ENCODE peak calls at places on chromosome 11, in six cellular contexts. S is IMR-90, X is neuronal stem cell, Q is mesendoderm, M is mesenchymal stem cell, U is trophoblast cell. T is an unnamed sample.

GRCh38 chr11:117983163-117983475 is 3.1 kb upstream of the IL10RA start:
- DNase-seq in X (no peak), Q (no peak), S (no peak), U (no peak), M (no peak), T (peak; percentile 18)

GRCh38 chr11:69044111-69045013 is 4.4 kb upstream of the TPCN2 start:
- DNase-seq in X (peak; percentile 43), S (peak; percentile 72), M (peak; percentile 84), Q (peak; percentile 94), U (no peak), T (peak; percentile 90)

GRCh38 chr11:71164186-71164585 is 88.2 kb downstream of the SHANK2 start:
- DNase-seq in U (no peak), S (no peak), X (no peak), Q (no peak), M (no peak), T (peak; percentile 10)

GRCh38 chr11:102192349-102193066 is 82.3 kb downstream of the YAP1 start:
- DNase-seq in M (peak; percentile 39), Q (peak; percentile 77), U (no peak), X (no peak), S (no peak), T (no peak)

GRCh38 chr11:18524248-18524647 is 2.5 kb downstream of the TSG101 start:
- DNase-seq in S (no peak), X (no peak), M (no peak), U (no peak), Q (no peak), T (no peak)

GRCh38 chr11:1330473-1330872 is 21.0 kb upstream of the TOLLIP start:
- DNase-seq in U (no peak), Q (no peak), S (no peak), X (no peak), M (no peak), T (no peak)

GRCh38 chr11:48154162-48154561 is 62.4 kb upstream of the OR4B1 start:
- DNase-seq in Q (no peak), S (peak; percentile 62), U (no peak), M (peak; percentile 22), X (no peak), T (no peak)

GRCh38 chr11:68121067-68121899 is at the start of gene CHKA:
- DNase-seq in X (peak; percentile 94), S (peak; percentile 82), Q (peak; percentile 97), U (peak; percentile 86), M (peak; percentile 94), T (peak; percentile 95)

GRCh38 chr11:28621648-28622215 is 513.5 kb downstream of the METTL15 start:
- DNase-seq in Q (no peak), X (no peak), S (peak; percentile 29), M (peak; percentile 47), U (no peak), T (no peak)

GRCh38 chr11:35859311-35859710 is 84.6 kb upstream of the LDLRAD3 start:
- DNase-seq in S (peak; percentile 43), U (no peak), M (peak; percentile 3), Q (peak; percentile 6), X (no peak), T (no peak)

GRCh38 chr11:65879622-65880021 is at the start of gene CTSW:
- DNase-seq in M (no peak), S (no peak), U (no peak), Q (no peak), X (no peak), T (no peak)

GRCh38 chr11:36157151-36157519 is 132.1 kb downstream of the COMMD9 start:
- DNase-seq in S (no peak), Q (no peak), X (no peak), U (no peak), M (no peak), T (no peak)

GRCh38 chr11:13023423-13023822 is 14.3 kb downstream of the RASSF10 start:
- DNase-seq in M (no peak), S (no peak), X (no peak), Q (peak; percentile 55), U (no peak), T (no peak)
- H3K4ac ChIP-seq in M (no peak overlapping the region), S (no peak overlapping the region), X (no peak overlapping the region), Q (no peak overlapping the region), U (no peak overlapping the region), T (no peak overlapping the region)

GRCh38 chr11:119101759-119102423 is at the start of gene DPAGT1:
- DNase-seq in Q (peak; percentile 100), S (peak; percentile 97), X (peak; percentile 92), M (peak; percentile 98), U (peak; percentile 97), T (peak; percentile 97)
- H3K9ac ChIP-seq in Q (peak within 1 kb of the TSS; percentile 94), S (peak within 1 kb of the TSS; percentile 76), X (peak within 1 kb of the TSS; percentile 88), M (peak within 1 kb of the TSS; percentile 95), U (peak within 1 kb of the TSS; percentile 90), T (peak within 1 kb of the TSS; percentile 89)

GRCh38 chr11:116507849-116508695 is 264.7 kb downstream of the BUD13 start:
- DNase-seq in Q (no peak), X (no peak), U (no peak), M (no peak), S (no peak), T (no peak)
- H3K4ac ChIP-seq in Q (no peak overlapping the region), X (no peak overlapping the region), U (no peak overlapping the region), M (no peak overlapping the region), S (no peak overlapping the region), T (no peak overlapping the region)

DNA sequence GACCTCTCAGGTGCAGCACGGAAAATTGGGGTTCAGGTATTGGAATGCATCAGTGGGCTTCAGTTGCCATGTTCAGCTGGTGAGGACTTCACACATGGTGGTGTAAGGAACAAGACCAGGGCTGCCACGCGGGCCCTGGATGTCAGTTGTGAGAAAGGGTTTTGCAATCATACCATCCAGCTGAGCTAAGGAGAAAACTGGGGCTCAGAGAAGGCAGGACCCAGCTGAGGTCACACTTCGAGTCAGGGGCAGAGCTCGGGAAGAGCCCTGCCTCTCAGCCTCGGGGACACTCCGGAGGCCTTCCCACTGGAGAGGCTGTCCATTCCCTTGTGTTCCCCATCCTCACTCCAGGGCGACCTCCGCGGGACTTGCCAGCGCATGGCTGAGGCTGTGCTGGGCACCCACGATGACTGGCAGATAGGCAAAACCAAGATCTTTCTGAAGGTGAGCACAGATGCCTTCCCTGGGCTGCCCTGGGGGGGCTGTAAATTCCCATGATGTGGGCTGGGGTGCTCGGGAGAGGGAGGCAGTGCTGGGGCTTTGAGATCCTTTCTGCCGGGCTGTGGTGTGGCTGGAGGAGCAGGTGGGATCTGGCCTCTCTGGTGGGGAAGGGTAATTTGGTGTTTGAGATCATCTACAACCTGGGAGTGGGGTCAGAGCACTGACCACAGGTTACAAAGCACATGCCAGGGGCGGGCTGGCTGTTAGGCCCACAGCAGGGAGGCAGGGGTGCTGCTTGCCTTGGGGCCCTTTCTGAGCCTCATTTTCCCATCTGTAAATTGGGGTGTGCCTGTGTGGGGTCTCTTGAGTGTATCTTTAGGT is 47.2 kb downstream of the MYO7A start:
- DNase-seq in Q (no peak), U (no peak), S (no peak), X (no peak), M (no peak), T (no peak)
- H3K9ac ChIP-seq in Q (no peak overlapping the region), U (no peak overlapping the region), S (no peak overlapping the region), X (peak overlapping the region; percentile 47), M (no peak overlapping the region), T (no peak overlapping the region)

GRCh38 chr11:76740772-76741171 is 42.4 kb upstream of the TSKU start:
- DNase-seq in M (no peak), X (no peak), S (no peak), U (no peak), Q (no peak), T (no peak)
- H3K4ac ChIP-seq in M (no peak overlapping the region), X (no peak overlapping the region), S (no peak overlapping the region), U (no peak overlapping the region), Q (no peak overlapping the region), T (no peak overlapping the region)

DNA sequence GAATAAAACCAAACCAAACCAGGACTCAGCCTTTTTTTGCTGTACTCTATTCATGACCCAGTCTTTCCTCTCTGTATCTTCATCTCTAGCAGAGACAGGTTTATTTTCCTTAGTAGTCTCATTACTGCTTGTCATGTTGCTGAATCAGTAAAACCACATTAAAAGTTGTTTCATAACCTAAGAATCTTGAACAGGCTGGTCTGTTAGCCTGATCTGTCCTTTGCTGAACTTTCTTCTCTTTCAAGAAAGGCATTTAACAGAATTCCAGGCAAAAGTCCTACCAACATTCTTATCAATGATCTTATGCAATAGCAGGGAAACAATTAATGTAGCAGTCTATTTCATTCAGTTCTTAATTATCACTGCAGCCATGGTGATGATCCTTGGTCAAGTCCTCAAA is 197.7 kb downstream of the CASP12 start:
- DNase-seq in U (peak; percentile 7), Q (no peak), X (no peak), S (peak; percentile 84), M (peak; percentile 60), T (no peak)
- H3K9ac ChIP-seq in U (no peak overlapping the region), Q (no peak overlapping the region), X (no peak overlapping the region), S (no peak overlapping the region), M (peak overlapping the region; percentile 46), T (no peak overlapping the region)

GRCh38 chr11:81253226-81253625 is 1480.4 kb downstream of the FAM181B start:
- DNase-seq in X (no peak), M (no peak), U (no peak), Q (no peak), S (no peak), T (no peak)
- H3K4ac ChIP-seq in X (no peak overlapping the region), M (no peak overlapping the region), U (no peak overlapping the region), Q (no peak overlapping the region), S (no peak overlapping the region), T (no peak overlapping the region)

DNA sequence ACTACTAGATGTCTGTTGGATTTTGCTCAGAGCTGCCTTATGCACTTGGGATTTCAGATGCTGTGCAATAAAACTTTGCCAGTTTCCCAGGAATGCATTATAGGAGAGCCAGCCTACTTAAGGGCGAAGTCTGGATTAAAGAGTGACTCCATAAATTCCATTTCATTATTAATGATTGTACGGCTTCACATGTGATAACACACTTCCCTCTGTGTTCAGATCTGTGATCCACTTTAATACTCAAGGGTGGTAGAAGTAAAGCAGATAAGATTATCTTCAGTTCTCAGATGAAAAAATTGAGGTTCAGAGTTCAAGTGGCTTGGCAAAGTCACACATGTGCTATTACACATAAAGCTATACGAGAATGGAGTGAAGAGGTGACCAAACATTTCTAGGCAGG is 110.2 kb downstream of the C11orf91 start:
- DNase-seq in U (no peak), M (no peak), Q (no peak), S (no peak), X (no peak), T (no peak)
- H3K9ac ChIP-seq in U (no peak overlapping the region), M (no peak overlapping the region), Q (no peak overlapping the region), S (no peak overlapping the region), X (no peak overlapping the region), T (no peak overlapping the region)

DNA sequence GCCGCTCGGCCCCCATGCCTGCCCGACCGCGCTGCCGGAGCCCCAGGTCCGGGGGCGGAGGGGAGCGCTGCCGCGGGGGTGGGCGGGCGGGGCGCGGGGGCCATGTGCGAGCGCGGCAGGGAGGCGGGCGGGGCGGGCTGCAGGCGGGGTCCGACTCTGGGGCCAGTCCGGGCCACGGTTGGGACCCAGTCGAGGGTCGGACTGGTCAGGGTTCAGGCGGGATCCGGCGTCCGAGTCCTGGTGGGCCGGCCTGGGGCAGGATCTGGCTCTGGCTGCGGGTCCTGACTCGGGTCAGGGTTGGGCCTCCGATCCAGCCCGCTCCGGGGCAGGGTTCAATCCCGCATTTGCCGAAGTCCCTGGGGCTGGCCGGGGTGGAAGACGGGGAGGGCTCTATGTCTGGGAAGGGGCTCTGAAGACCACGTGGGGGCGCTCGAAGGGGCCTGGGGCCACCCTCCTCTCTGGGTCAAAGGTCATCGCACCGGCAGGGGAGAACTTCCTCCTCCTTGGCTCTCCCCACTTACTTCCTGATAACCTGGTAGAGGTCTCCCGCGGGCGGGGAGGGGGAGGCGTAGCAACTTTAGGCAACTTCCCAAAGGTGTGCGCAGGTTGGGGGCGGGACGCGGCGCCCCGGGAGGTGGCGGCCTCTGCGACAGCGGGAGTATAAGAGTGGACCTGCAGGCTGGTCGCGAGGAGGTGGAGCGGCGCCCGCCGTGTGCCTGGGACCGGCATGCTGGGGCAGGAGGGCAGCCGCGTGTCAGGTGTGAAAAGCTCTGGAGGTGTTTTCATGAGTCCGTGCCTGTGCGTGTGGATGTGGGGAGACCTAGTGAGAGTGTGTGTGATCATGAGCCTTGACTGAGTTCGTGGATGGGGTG is 603 bp downstream of the ESRRA start:
- DNase-seq in U (peak; percentile 79), M (peak; percentile 40), S (peak; percentile 27), X (peak; percentile 67), Q (peak; percentile 88), T (peak; percentile 89)
- H3K4ac ChIP-seq in U (peak overlapping the region; percentile 95), M (peak overlapping the region; percentile 54), S (peak overlapping the region; percentile 54), X (no peak overlapping the region), Q (peak overlapping the region; percentile 41), T (no peak overlapping the region)